ENCODE peak calls at places on chromosomes 5 and 9, in seven cellular contexts. C, N, T, H, Q, G and X are unnamed samples.

GRCh38 chr5:78540335-78541057 is 108.1 kb downstream of the LHFPL2 start:
- DNase-seq in C (no peak), N (no peak), T (no peak), H (no peak), Q (no peak), G (no peak), X (no peak)

GRCh38 chr5:173144200-173145176 is at the start of gene BNIP1:
- DNase-seq in C (peak; percentile 99), N (peak; percentile 97), T (peak; percentile 98), H (peak; percentile 97), Q (peak; percentile 96), G (peak; percentile 100), X (peak; percentile 95)

GRCh38 chr5:124162782-124163532 is 583.5 kb downstream of the ZNF608 start:
- DNase-seq in C (no peak), N (no peak), T (no peak), H (peak; percentile 38), Q (no peak), G (peak; percentile 60), X (peak; percentile 32)

GRCh38 chr5:95900383-95900958 is 61.2 kb downstream of the ELL2 start:
- DNase-seq in C (no peak), N (no peak), T (no peak), H (no peak), Q (no peak), G (no peak), X (no peak)

GRCh38 chr9:22529426-22530199 is 83.0 kb downstream of the DMRTA1 start:
- DNase-seq in C (no peak), N (no peak), T (no peak), H (no peak), Q (no peak), G (no peak), X (no peak)

GRCh38 chr9:34170252-34170915 is 8.5 kb upstream of the UBAP1 start:
- DNase-seq in C (no peak), N (no peak), T (no peak), H (no peak), Q (no peak), G (no peak), X (no peak)

GRCh38 chr5:169991115-169991514 is 10.8 kb upstream of the INSYN2B start:
- DNase-seq in C (no peak), N (no peak), T (no peak), H (no peak), Q (no peak), G (no peak), X (no peak)

GRCh38 chr5:135830384-135831275 is 3.8 kb upstream of the SLC25A48 start:
- DNase-seq in C (peak; percentile 22), N (no peak), T (no peak), H (no peak), Q (no peak), G (no peak), X (no peak)

GRCh38 chr5:10538103-10538788 is 25.6 kb upstream of the ANKRD33B start:
- DNase-seq in C (peak; percentile 61), N (no peak), T (no peak), H (no peak), Q (no peak), G (no peak), X (no peak)

GRCh38 chr5:15463231-15463630 is 36.7 kb upstream of the FBXL7 start:
- DNase-seq in C (no peak), N (no peak), T (no peak), H (no peak), Q (no peak), G (no peak), X (no peak)

GRCh38 chr9:127651697-127652610 is 39.9 kb downstream of the STXBP1 start:
- DNase-seq in C (no peak), N (no peak), T (no peak), H (no peak), Q (no peak), G (peak; percentile 8), X (no peak)

GRCh38 chr5:58683567-58683966 is 100.7 kb downstream of the RAB3C start:
- DNase-seq in C (no peak), N (no peak), T (no peak), H (no peak), Q (no peak), G (no peak), X (no peak)

GRCh38 chr5:156469636-156470035 is 142.7 kb downstream of the SGCD start:
- DNase-seq in C (no peak), N (no peak), T (no peak), H (no peak), Q (no peak), G (no peak), X (no peak)

GRCh38 chr9:126979461-126979860 is 64.9 kb downstream of the RALGPS1 start:
- DNase-seq in C (no peak), N (no peak), T (no peak), H (no peak), Q (no peak), G (no peak), X (no peak)

DNA sequence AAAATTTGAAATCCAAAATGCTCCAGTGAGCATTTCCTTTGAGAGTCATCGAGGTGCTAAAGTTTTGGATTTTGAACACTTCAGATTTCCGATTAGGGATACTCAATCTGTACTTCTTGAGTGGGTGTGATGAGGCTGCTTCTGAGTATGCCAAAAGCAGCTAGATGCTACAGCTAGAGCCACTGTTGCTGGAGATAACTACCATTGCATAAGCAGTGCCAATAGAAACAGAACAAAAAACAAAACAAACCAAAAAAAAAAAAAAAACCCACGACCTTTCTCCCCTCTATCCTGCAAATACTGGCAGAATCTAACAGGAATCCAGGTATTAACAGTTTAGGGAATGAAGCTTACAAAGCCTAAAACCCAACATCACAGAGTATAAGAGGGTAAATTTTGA is 43.5 kb downstream of the PKD2L2 start:
- DNase-seq in C (no peak), N (no peak), T (no peak), H (no peak), Q (no peak), G (no peak), X (no peak)
- H3K4me1 ChIP-seq in C (peaks cover 4% of the 10 kb centered on the region), N (no peaks in the 10 kb centered on the region), T (peaks cover 9% of the 10 kb centered on the region), H (peaks cover 14% of the 10 kb centered on the region), Q (no peaks in the 10 kb centered on the region), G (no peaks in the 10 kb centered on the region), X (peaks cover 30% of the 10 kb centered on the region)

GRCh38 chr9:36986548-36987408 is 47.3 kb downstream of the PAX5 start:
- DNase-seq in C (no peak), N (no peak), T (no peak), H (no peak), Q (no peak), G (no peak), X (no peak)

GRCh38 chr9:36985769-36986547 is 48.1 kb downstream of the PAX5 start:
- DNase-seq in C (no peak), N (no peak), T (no peak), H (no peak), Q (no peak), G (no peak), X (no peak)

GRCh38 chr9:36987891-36988290 is 46.2 kb downstream of the PAX5 start:
- DNase-seq in C (no peak), N (no peak), T (no peak), H (no peak), Q (no peak), G (no peak), X (no peak)

GRCh38 chr9:36987409-36987808 is 46.7 kb downstream of the PAX5 start:
- DNase-seq in C (no peak), N (no peak), T (no peak), H (no peak), Q (no peak), G (no peak), X (no peak)

GRCh38 chr9:36985061-36985768 is 48.9 kb downstream of the PAX5 start:
- DNase-seq in C (no peak), N (no peak), T (no peak), H (no peak), Q (no peak), G (no peak), X (no peak)
- H3K4me3 ChIP-seq in C (no peak overlapping the region), N (no peak overlapping the region), T (no peak overlapping the region), H (no peak overlapping the region), Q (no peak overlapping the region), G (no peak overlapping the region), X (no peak overlapping the region)

GRCh38 chr5:178515776-178516561 is 74.2 kb downstream of the COL23A1 start:
- DNase-seq in C (no peak), N (no peak), T (no peak), H (no peak), Q (no peak), G (no peak), X (no peak)
- H3K27ac ChIP-seq in C (no peak overlapping the region), N (no peak overlapping the region), T (no peak overlapping the region), H (no peak overlapping the region), Q (no peak overlapping the region), G (no peak overlapping the region), X (no peak overlapping the region)

GRCh38 chr5:112960861-112961504 is 15.6 kb upstream of the DCP2 start:
- DNase-seq in C (no peak), N (no peak), T (no peak), H (no peak), Q (no peak), G (no peak), X (no peak)
- H3K4me1 ChIP-seq in C (peaks cover 4% of the 10 kb centered on the region), N (no peaks in the 10 kb centered on the region), T (peaks cover 35% of the 10 kb centered on the region), H (peaks cover 20% of the 10 kb centered on the region), Q (peaks cover 6% of the 10 kb centered on the region), G (no peaks in the 10 kb centered on the region), X (peaks cover 32% of the 10 kb centered on the region)

DNA sequence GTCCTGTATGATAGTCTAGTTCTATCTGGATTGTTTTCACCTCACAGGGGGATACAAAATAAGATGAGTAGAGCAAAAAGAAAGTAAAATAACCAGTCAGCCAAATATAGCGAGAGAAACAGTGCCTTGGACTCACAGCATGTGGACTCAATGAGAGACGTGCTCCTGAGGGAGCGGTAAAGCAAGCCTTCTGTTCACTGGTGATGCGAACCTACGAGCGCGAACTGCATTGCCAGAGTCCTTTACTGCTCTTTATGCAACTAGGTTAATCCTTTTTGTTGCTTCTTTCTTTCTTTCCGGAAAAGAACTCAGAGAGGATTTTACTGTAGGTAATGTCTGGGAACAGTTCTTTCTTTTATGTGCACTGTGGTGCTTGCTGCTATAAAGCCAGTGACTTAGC is 132.7 kb downstream of the ANXA1 start:
- DNase-seq in C (no peak), N (no peak), T (no peak), H (no peak), Q (no peak), G (no peak), X (no peak)
- H3K4me3 ChIP-seq in C (no peak overlapping the region), N (no peak overlapping the region), T (no peak overlapping the region), H (no peak overlapping the region), Q (no peak overlapping the region), G (no peak overlapping the region), X (no peak overlapping the region)

GRCh38 chr9:1049641-1050040 is 516 bp upstream of the DMRT2 start:
- DNase-seq in C (no peak), N (no peak), T (peak; percentile 58), H (no peak), Q (no peak), G (no peak), X (no peak)
- H3K27ac ChIP-seq in C (no peak overlapping the region), N (no peak overlapping the region), T (no peak overlapping the region), H (no peak overlapping the region), Q (no peak overlapping the region), G (no peak overlapping the region), X (no peak overlapping the region)

DNA sequence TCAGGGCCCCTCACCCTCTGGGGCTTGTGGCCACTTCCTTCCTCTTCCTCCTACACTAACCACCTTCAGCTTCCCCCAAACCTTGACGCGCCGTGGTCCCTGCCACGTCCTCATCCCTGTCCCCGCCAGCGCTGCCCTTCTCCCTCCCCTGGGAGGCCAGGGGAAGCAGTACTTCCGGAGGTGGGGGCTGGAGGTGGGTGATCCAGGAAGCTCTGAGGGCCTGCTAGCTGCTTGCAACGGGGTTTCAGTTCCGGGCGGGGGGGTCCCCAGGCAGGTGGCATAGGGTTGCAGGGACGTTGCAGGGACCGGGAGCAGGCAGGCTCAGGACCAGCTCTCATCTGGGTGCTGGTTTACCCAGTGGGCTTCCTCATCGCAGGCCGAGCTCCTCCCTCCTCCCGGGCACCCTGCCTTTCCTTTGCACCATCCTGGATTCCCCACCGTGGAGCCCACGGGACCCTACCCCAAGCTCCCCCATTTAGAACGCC is 70.0 kb downstream of the RXRA start:
- DNase-seq in C (no peak), N (peak; percentile 30), T (no peak), H (no peak), Q (peak; percentile 56), G (peak; percentile 79), X (no peak)
- H3K4me1 ChIP-seq in C (no peaks in the 10 kb centered on the region), N (peaks cover 59% of the 10 kb centered on the region), T (peaks cover 69% of the 10 kb centered on the region), H (peaks cover 68% of the 10 kb centered on the region), Q (peaks cover 60% of the 10 kb centered on the region), G (peaks cover 25% of the 10 kb centered on the region), X (peaks cover 92% of the 10 kb centered on the region)